ENCODE peak calls at places on chromosomes 7 and 10, in seven cellular contexts. E is fibroblast of lung, F is cardiac fibroblast, X is Peyer's patch, U is left lung, C is sigmoid colon, A is mesothelial cell of epicardium. Q is an unnamed sample.

GRCh38 chr10:55500931-55501559 is 700.0 kb upstream of the PCDH15 start:
- DNase-seq in F (peak), X (no peak), C (no peak), U (no peak), A (peak), E (peak), Q (no peak)

GRCh38 chr7:72406820-72407403 is 5.2 kb downstream of the CALN1 start:
- DNase-seq in C (no peak), F (no peak), E (no peak), A (no peak), U (no peak), X (no peak), Q (no peak)

GRCh38 chr7:121313793-121314676 is 14.8 kb upstream of the WNT16 start:
- DNase-seq in F (peak), U (no peak), A (no peak), X (no peak), E (peak), C (no peak), Q (no peak)

GRCh38 chr7:101411477-101411954 is 48.8 kb downstream of the COL26A1 start:
- DNase-seq in E (no peak), F (no peak), A (no peak), U (no peak), C (no peak), X (no peak), Q (no peak)

GRCh38 chr7:44277851-44278250 is 47.5 kb downstream of the CAMK2B start:
- DNase-seq in F (peak), U (no peak), C (peak), E (peak), A (no peak), X (no peak), Q (no peak)

GRCh38 chr7:90769036-90769435 is 172.9 kb downstream of the CDK14 start:
- DNase-seq in F (no peak), C (no peak), E (no peak), A (no peak), X (no peak), U (no peak), Q (no peak)

GRCh38 chr7:2934211-2934731 is 90.2 kb upstream of the GNA12 start:
- DNase-seq in F (peak), X (peak), E (peak), A (no peak), C (peak), U (peak), Q (no peak)

GRCh38 chr7:69109131-69109740 is 489.0 kb upstream of the AUTS2 start:
- DNase-seq in F (no peak), U (no peak), E (peak), X (no peak), A (no peak), C (no peak), Q (no peak)

GRCh38 chr7:43274752-43275151 is 162.3 kb downstream of the HECW1 start:
- DNase-seq in F (no peak), E (no peak), X (no peak), U (no peak), C (no peak), A (no peak), Q (no peak)

GRCh38 chr7:43637114-43637806 is 54.4 kb downstream of the STK17A start:
- DNase-seq in F (no peak), U (no peak), C (no peak), X (no peak), E (peak), A (no peak), Q (no peak)

GRCh38 chr10:48444861-48445841 is 138.7 kb downstream of the MAPK8 start:
- DNase-seq in E (no peak), F (peak), C (peak), X (peak), A (no peak), U (peak), Q (no peak)

GRCh38 chr10:123751340-123751739 is 85.2 kb downstream of the GPR26 start:
- DNase-seq in A (no peak), U (no peak), C (no peak), F (no peak), X (peak), E (no peak), Q (no peak)

GRCh38 chr7:120550494-120551048 is 277.6 kb downstream of the KCND2 start:
- DNase-seq in A (no peak), C (no peak), E (peak), F (peak), X (no peak), U (no peak), Q (no peak)

GRCh38 chr7:14900051-14900450 is 2.5 kb downstream of the DGKB start:
- DNase-seq in C (no peak), U (no peak), F (no peak), X (no peak), E (no peak), A (no peak), Q (no peak)

GRCh38 chr10:101630420-101630920 is 42.3 kb downstream of the DPCD start:
- DNase-seq in C (peak), F (no peak), X (no peak), A (no peak), U (no peak), E (no peak), Q (no peak)

GRCh38 chr10:11260136-11260535 is 242.5 kb downstream of the CELF2 start:
- DNase-seq in E (no peak), C (no peak), X (no peak), F (no peak), U (no peak), A (no peak), Q (no peak)

GRCh38 chr10:6173203-6173602 is 29.5 kb upstream of the PFKFB3 start:
- DNase-seq in A (no peak), E (no peak), C (no peak), U (no peak), X (peak), F (no peak), Q (no peak)

GRCh38 chr10:101139421-101139911 is 8.4 kb downstream of the TLX1 start:
- DNase-seq in E (no peak), C (peak), A (no peak), X (no peak), F (peak), U (no peak), Q (no peak)

GRCh38 chr7:16916111-16916639 is 34.4 kb upstream of the AGR3 start:
- DNase-seq in C (no peak), X (no peak), A (no peak), U (no peak), E (peak), F (peak), Q (no peak)

GRCh38 chr10:131113165-131113564 is 198.4 kb downstream of the TCERG1L start:
- DNase-seq in C (no peak), X (no peak), F (no peak), U (no peak), A (no peak), E (no peak), Q (no peak)

GRCh38 chr7:132933076-132933466 is 148.8 kb downstream of the CHCHD3 start:
- DNase-seq in A (no peak), X (no peak), U (no peak), E (peak), F (peak), C (no peak), Q (no peak)

GRCh38 chr10:93757136-93757535 is 600 bp upstream of the LGI1 start:
- DNase-seq in C (no peak), A (no peak), F (no peak), U (no peak), X (no peak), E (peak), Q (no peak)

GRCh38 chr7:132939495-132939894 is 142.4 kb downstream of the CHCHD3 start:
- DNase-seq in A (no peak), E (no peak), C (no peak), F (no peak), U (no peak), X (no peak), Q (no peak)

GRCh38 chr7:36408589-36408988 is 18.9 kb downstream of the ANLN start:
- DNase-seq in E (no peak), F (peak), X (no peak), U (no peak), C (no peak), A (no peak), Q (no peak)

GRCh38 chr7:119783799-119784198 is 489.2 kb upstream of the KCND2 start:
- DNase-seq in U (no peak), C (no peak), E (peak), A (peak), F (peak), X (no peak), Q (no peak)

GRCh38 chr7:15167912-15168311 is 265.4 kb upstream of the DGKB start:
- DNase-seq in A (no peak), U (no peak), C (no peak), E (no peak), X (no peak), F (no peak), Q (no peak)

GRCh38 chr7:95404316-95404715 is 8.1 kb upstream of the PON3 start:
- DNase-seq in A (no peak), X (no peak), F (peak), C (peak), E (peak), U (peak), Q (no peak)

GRCh38 chr7:100087055-100087750 is 1.6 kb upstream of the COPS6 start:
- DNase-seq in F (peak), E (peak), C (no peak), X (no peak), A (no peak), U (no peak), Q (no peak)

GRCh38 chr10:70555371-70555770 is 47.2 kb downstream of the PRF1 start:
- DNase-seq in E (no peak), X (no peak), U (no peak), F (no peak), A (no peak), C (peak), Q (no peak)

GRCh38 chr7:113394856-113395255 is 276.5 kb upstream of the SMIM30 start:
- DNase-seq in C (no peak), X (no peak), U (no peak), A (no peak), E (no peak), F (no peak), Q (no peak)

GRCh38 chr10:12194752-12195271 is 879 bp downstream of the NUDT5 start:
- DNase-seq in C (peak), F (peak), A (peak), U (peak), E (peak), X (peak), Q (no peak)

GRCh38 chr7:6375346-6376101 is 72.2 kb downstream of the DAGLB start:
- DNase-seq in U (no peak), X (peak), A (no peak), F (peak), C (no peak), E (peak), Q (peak)

GRCh38 chr10:80917636-80918035 is 379.9 kb downstream of the SH2D4B start:
- DNase-seq in E (no peak), U (no peak), A (no peak), C (no peak), X (no peak), F (no peak), Q (no peak)

GRCh38 chr7:41881313-41882130 is 178.6 kb upstream of the INHBA start:
- DNase-seq in F (peak), U (peak), E (peak), X (peak), A (no peak), C (no peak), Q (peak)

GRCh38 chr7:7209412-7210050 is 27.2 kb downstream of the C1GALT1 start:
- DNase-seq in E (no peak), U (no peak), A (no peak), X (no peak), C (no peak), F (no peak), Q (no peak)

GRCh38 chr10:110629680-110630191 is 14.4 kb upstream of the RBM20 start:
- DNase-seq in X (no peak), E (peak), C (no peak), A (no peak), U (no peak), F (no peak), Q (no peak)

GRCh38 chr7:37920305-37920618 is 178 bp upstream of the EPDR1 start:
- DNase-seq in U (no peak), X (no peak), E (no peak), C (no peak), F (no peak), A (no peak), Q (no peak)
- TF ChIP-seq CTCF in U (no peak), X (no peak), E (no peak), C (peak), F (peak), A (no peak), Q (no peak)

GRCh38 chr7:73829921-73830617 is 727 bp upstream of the CLDN4 start:
- DNase-seq in E (no peak), A (no peak), C (no peak), X (peak), F (no peak), U (no peak), Q (no peak)
- TF ChIP-seq CTCF in E (no peak), A (no peak), C (no peak), X (no peak), F (no peak), U (no peak), Q (no peak)

DNA sequence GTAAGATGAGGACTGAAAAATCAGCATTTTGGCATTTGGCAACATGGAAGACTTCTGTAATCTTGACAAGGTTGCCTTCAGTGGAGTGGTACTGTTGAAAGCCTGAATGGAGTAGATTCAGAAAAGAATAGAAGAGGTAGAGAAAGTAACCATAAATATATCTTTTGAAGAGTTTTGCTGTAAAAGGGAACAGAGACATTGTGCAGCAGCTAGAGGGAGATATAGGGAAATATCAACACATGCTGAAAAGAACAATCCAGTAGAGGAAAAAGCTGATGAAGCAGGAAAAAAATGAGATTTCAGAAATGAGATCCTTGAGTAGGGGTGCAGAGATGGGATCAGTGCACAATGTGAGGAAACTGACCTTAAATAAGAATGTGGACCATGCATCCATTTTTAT is 60.0 kb downstream of the RAPGEF5 start:
- DNase-seq in C (no peak), A (no peak), F (no peak), U (no peak), X (no peak), E (no peak), Q (no peak)
- TF ChIP-seq CTCF in C (no peak), A (no peak), F (peak), U (peak), X (peak), E (peak), Q (no peak)

GRCh38 chr7:85621286-85621685 is 434.4 kb upstream of the SEMA3D start:
- DNase-seq in A (no peak), F (no peak), E (no peak), C (no peak), X (no peak), U (no peak), Q (no peak)
- TF ChIP-seq CTCF in A (no peak), F (no peak), E (no peak), C (no peak), X (no peak), U (no peak), Q (no peak)

Q was measured in activated B cell treated with CpG ODN at 0.5 μM for 24 hours.